ENCODE peak calls at places on chromosomes 1 and 21, in nine cellular contexts. O, H, J, A, Z, P, T, F and E are unnamed samples.

GRCh38 chr1:72431810-72432209 is 149.5 kb upstream of the NEGR1 start:
- DNase-seq in O (no peak), H (no peak), J (peak), A (no peak), Z (no peak), P (no peak), T (no peak), F (no peak), E (peak)

GRCh38 chr1:85611856-85612255 is 31.3 kb downstream of the CCN1 start:
- DNase-seq in O (no peak), H (no peak), J (peak), A (no peak), Z (peak), P (no peak), T (no peak), F (no peak), E (peak)

GRCh38 chr1:65813956-65814355 is 21.3 kb downstream of the PDE4B start:
- DNase-seq in O (no peak), H (no peak), J (peak), A (no peak), Z (no peak), P (no peak), T (no peak), F (no peak), E (no peak)

GRCh38 chr1:31548518-31548898 is 27.8 kb upstream of the TINAGL1 start:
- DNase-seq in O (peak), H (no peak), J (peak), A (no peak), Z (no peak), P (no peak), T (no peak), F (peak), E (no peak)

GRCh38 chr21:35478096-35479080 is 429.3 kb upstream of the RUNX1 start:
- DNase-seq in O (no peak), H (no peak), J (peak), A (no peak), Z (no peak), P (no peak), T (no peak), F (no peak), E (no peak)

GRCh38 chr1:103489881-103490280 is 35.6 kb upstream of the RNPC3 start:
- DNase-seq in O (no peak), H (no peak), J (peak), A (no peak), Z (no peak), P (no peak), T (no peak), F (no peak), E (no peak)

GRCh38 chr1:162835157-162835899 is 25.6 kb downstream of the CCDC190 start:
- DNase-seq in O (no peak), H (no peak), J (peak), A (no peak), Z (no peak), P (no peak), T (no peak), F (no peak), E (no peak)

GRCh38 chr1:237938553-237938952 is 47.8 kb upstream of the ZP4 start:
- DNase-seq in O (peak), H (no peak), J (no peak), A (no peak), Z (no peak), P (no peak), T (no peak), F (no peak), E (no peak)

GRCh38 chr1:40059292-40059959 is 18.9 kb downstream of the CAP1 start:
- DNase-seq in O (peak), H (no peak), J (peak), A (no peak), Z (no peak), P (peak), T (no peak), F (no peak), E (no peak)

GRCh38 chr1:150813028-150813707 is 5.1 kb upstream of the CTSK start:
- DNase-seq in O (peak), H (no peak), J (peak), A (no peak), Z (peak), P (no peak), T (no peak), F (peak), E (peak)

GRCh38 chr1:181482001-181482430 is 1.3 kb upstream of the CACNA1E start:
- DNase-seq in O (no peak), H (no peak), J (no peak), A (no peak), Z (no peak), P (no peak), T (no peak), F (no peak), E (no peak)

GRCh38 chr1:224939844-224940425 is 10.5 kb downstream of the DNAH14 start:
- DNase-seq in O (no peak), H (no peak), J (no peak), A (no peak), Z (no peak), P (no peak), T (no peak), F (no peak), E (no peak)

GRCh38 chr1:111571987-111572386 is 47.6 kb upstream of the RAP1A start:
- DNase-seq in O (no peak), H (no peak), J (peak), A (no peak), Z (no peak), P (no peak), T (no peak), F (no peak), E (no peak)

GRCh38 chr1:230834292-230834691 is 34.0 kb downstream of the C1orf198 start:
- DNase-seq in O (no peak), H (no peak), J (no peak), A (no peak), Z (no peak), P (no peak), T (no peak), F (no peak), E (no peak)

GRCh38 chr1:158121604-158122254 is 59.0 kb upstream of the CD1D start:
- DNase-seq in O (peak), H (no peak), J (peak), A (no peak), Z (no peak), P (no peak), T (no peak), F (no peak), E (no peak)

GRCh38 chr21:21137986-21138385 is 139.8 kb downstream of the NCAM2 start:
- DNase-seq in O (no peak), H (no peak), J (peak), A (no peak), Z (no peak), P (no peak), T (no peak), F (no peak), E (no peak)

GRCh38 chr1:88175631-88176226 is 508.3 kb upstream of the PKN2 start:
- DNase-seq in O (peak), H (no peak), J (peak), A (no peak), Z (no peak), P (no peak), T (no peak), F (no peak), E (no peak)

GRCh38 chr1:20047058-20047457 is 22.9 kb upstream of the PLA2G5 start:
- DNase-seq in O (no peak), H (no peak), J (no peak), A (no peak), Z (no peak), P (no peak), T (no peak), F (no peak), E (no peak)

GRCh38 chr21:15788847-15789548 is 59.2 kb downstream of the USP25 start:
- DNase-seq in O (no peak), H (no peak), J (peak), A (no peak), Z (no peak), P (no peak), T (no peak), F (no peak), E (no peak)

GRCh38 chr21:16102113-16102512 is 372.3 kb downstream of the USP25 start:
- DNase-seq in O (no peak), H (no peak), J (no peak), A (no peak), Z (no peak), P (no peak), T (no peak), F (no peak), E (no peak)

GRCh38 chr21:45449658-45450502 is 44.9 kb downstream of the COL18A1 start:
- DNase-seq in O (no peak), H (no peak), J (no peak), A (no peak), Z (peak), P (no peak), T (no peak), F (peak), E (no peak)
- H3K27ac ChIP-seq in O (no peak), H (no peak), J (no peak), A (no peak), Z (no peak), P (no peak), T (no peak), F (no peak), E (no peak)

GRCh38 chr1:223815020-223815853 is 30.5 kb downstream of the TP53BP2 start:
- DNase-seq in O (no peak), H (no peak), J (no peak), A (no peak), Z (no peak), P (no peak), T (no peak), F (no peak), E (no peak)
- H3K27ac ChIP-seq in O (no peak), H (no peak), J (no peak), A (no peak), Z (peak), P (no peak), T (no peak), F (no peak), E (peak)

GRCh38 chr1:53957231-53957818 is 11.2 kb downstream of the LRRC42 start:
- DNase-seq in O (no peak), H (no peak), J (peak), A (no peak), Z (no peak), P (no peak), T (no peak), F (no peak), E (no peak)
- H3K27ac ChIP-seq in O (peak), H (no peak), J (peak), A (no peak), Z (no peak), P (no peak), T (no peak), F (no peak), E (peak)

GRCh38 chr1:8329439-8329838 is 11.5 kb downstream of the SLC45A1 start:
- DNase-seq in O (no peak), H (no peak), J (no peak), A (no peak), Z (no peak), P (no peak), T (no peak), F (no peak), E (no peak)
- H3K27ac ChIP-seq in O (no peak), H (no peak), J (no peak), A (no peak), Z (no peak), P (no peak), T (no peak), F (no peak), E (no peak)

GRCh38 chr21:41763996-41764395 is 2.9 kb downstream of the RIPK4 start:
- DNase-seq in O (no peak), H (no peak), J (no peak), A (no peak), Z (no peak), P (no peak), T (no peak), F (no peak), E (no peak)

GRCh38 chr21:41766051-41766882 is 585 bp downstream of the RIPK4 start:
- DNase-seq in O (no peak), H (no peak), J (no peak), A (no peak), Z (no peak), P (no peak), T (no peak), F (no peak), E (no peak)

GRCh38 chr21:41764558-41765392 is 2.1 kb downstream of the RIPK4 start:
- DNase-seq in O (no peak), H (no peak), J (no peak), A (no peak), Z (no peak), P (no peak), T (no peak), F (no peak), E (no peak)

GRCh38 chr21:41766883-41767605 is at the start of gene RIPK4:
- DNase-seq in O (peak), H (peak), J (peak), A (peak), Z (no peak), P (peak), T (peak), F (peak), E (peak)

GRCh38 chr21:41765393-41765950 is 1.4 kb downstream of the RIPK4 start:
- DNase-seq in O (no peak), H (no peak), J (no peak), A (no peak), Z (no peak), P (no peak), T (no peak), F (no peak), E (no peak)
- H3K27ac ChIP-seq in O (no peak), H (no peak), J (no peak), A (no peak), Z (no peak), P (no peak), T (no peak), F (no peak), E (peak)

DNA sequence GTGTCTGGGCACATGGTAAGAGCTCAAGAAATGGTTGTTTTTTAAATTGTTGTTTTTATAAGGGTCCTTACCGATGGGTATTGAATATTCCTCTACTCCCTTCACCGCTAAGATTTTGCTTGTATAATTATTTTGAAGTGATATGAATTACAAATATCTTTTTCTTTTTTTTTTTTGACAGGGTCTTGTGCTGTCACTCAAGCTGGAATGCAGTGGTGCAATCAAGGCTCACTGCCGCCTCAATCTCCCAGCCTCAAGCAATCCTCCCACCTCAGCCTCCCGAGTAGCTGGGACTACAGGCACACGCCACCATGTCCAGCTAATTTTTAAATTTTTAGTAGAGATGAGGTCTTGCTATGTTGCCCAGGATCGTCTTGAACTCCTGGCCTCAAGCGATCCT is 27.1 kb upstream of the RAB3GAP2 start:
- DNase-seq in O (no peak), H (no peak), J (no peak), A (no peak), Z (no peak), P (no peak), T (no peak), F (no peak), E (no peak)
- H3K27ac ChIP-seq in O (no peak), H (no peak), J (no peak), A (no peak), Z (no peak), P (no peak), T (no peak), F (no peak), E (no peak)

GRCh38 chr1:156336242-156336641 is 1.9 kb downstream of the CCT3 start:
- DNase-seq in O (no peak), H (no peak), J (no peak), A (no peak), Z (no peak), P (no peak), T (no peak), F (no peak), E (no peak)
- H3K27ac ChIP-seq in O (no peak), H (no peak), J (no peak), A (no peak), Z (no peak), P (no peak), T (no peak), F (no peak), E (no peak)

DNA sequence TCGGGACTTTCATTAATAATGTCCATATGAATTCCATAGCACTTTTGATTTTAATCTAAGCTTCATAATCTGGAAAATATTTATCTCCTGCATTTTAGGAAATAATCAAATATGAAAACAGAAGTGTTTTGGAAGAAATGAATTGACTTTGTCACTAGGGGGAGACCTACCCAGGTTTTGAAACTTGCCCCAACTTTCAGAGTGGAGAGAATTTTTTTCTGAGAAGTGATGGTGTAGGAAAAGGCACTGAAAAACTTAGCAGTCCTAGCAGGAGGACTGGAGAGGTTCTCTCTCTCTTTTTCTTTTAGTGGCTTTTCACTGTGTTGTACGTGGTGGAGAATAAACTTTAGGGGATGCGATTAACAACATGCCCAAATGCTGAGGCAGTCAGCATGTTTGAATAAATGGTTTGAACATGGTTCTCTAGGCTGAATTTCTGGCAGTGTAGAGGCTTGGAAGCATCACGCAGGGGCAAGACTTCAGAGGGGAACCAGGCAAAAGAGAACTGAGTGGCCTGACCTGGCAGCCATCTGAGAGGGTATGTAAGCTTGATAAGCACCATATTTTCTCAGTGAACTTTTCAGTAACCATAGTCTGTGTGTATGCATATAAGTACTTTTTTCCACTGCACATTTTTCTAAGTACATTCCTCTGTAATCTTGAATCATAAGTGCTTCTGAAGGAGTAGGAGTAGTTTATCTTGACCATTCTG is 68.3 kb upstream of the NEK7 start:
- DNase-seq in O (no peak), H (peak), J (peak), A (no peak), Z (no peak), P (no peak), T (no peak), F (no peak), E (no peak)
- H3K27ac ChIP-seq in O (no peak), H (no peak), J (peak), A (no peak), Z (no peak), P (no peak), T (no peak), F (no peak), E (no peak)